ENCODE peak calls at places on chromosomes 5 and 9, in five cellular contexts. One of them, this sample, is unnamed.

GRCh38 chr5:132474881-132475511 is 15.6 kb downstream of the IRF1 start:
- DNase-seq in sigmoid colon: peak; percentile 47
- DNase-seq in ovary: no peak
- DNase-seq in A549: no peak
- DNase-seq in body of pancreas: no peak
- DNase-seq in this sample: no peak

GRCh38 chr5:41253109-41253508 is 39.8 kb upstream of the C6 start:
- DNase-seq in sigmoid colon: no peak
- DNase-seq in ovary: no peak
- DNase-seq in A549: no peak
- DNase-seq in body of pancreas: no peak
- DNase-seq in this sample: no peak

GRCh38 chr5:66684663-66685062 is 88.5 kb downstream of the MAST4 start:
- DNase-seq in sigmoid colon: no peak
- DNase-seq in ovary: no peak
- DNase-seq in A549: no peak
- DNase-seq in body of pancreas: no peak
- DNase-seq in this sample: no peak

GRCh38 chr5:92613546-92613945 is 967.5 kb downstream of the NR2F1-AS1 start:
- DNase-seq in sigmoid colon: no peak
- DNase-seq in ovary: no peak
- DNase-seq in A549: no peak
- DNase-seq in body of pancreas: no peak
- DNase-seq in this sample: no peak

GRCh38 chr5:82046268-82046621 is 74.4 kb downstream of the ATG10 start:
- DNase-seq in sigmoid colon: no peak
- DNase-seq in ovary: no peak
- DNase-seq in A549: no peak
- DNase-seq in body of pancreas: no peak
- DNase-seq in this sample: no peak

GRCh38 chr5:33631786-33632185 is 191.0 kb downstream of the TARS1 start:
- DNase-seq in sigmoid colon: no peak
- DNase-seq in ovary: no peak
- DNase-seq in A549: no peak
- DNase-seq in body of pancreas: no peak
- DNase-seq in this sample: no peak

GRCh38 chr9:85237478-85237877 is 504.3 kb downstream of the AGTPBP1 start:
- DNase-seq in sigmoid colon: no peak
- DNase-seq in ovary: no peak
- DNase-seq in A549: no peak
- DNase-seq in body of pancreas: no peak
- DNase-seq in this sample: no peak

GRCh38 chr5:74507596-74507995 is 132.9 kb downstream of the ENC1 start:
- DNase-seq in sigmoid colon: no peak
- DNase-seq in ovary: no peak
- DNase-seq in A549: no peak
- DNase-seq in body of pancreas: no peak
- DNase-seq in this sample: no peak

GRCh38 chr9:98838155-98838904 is 30.9 kb downstream of the GALNT12 start:
- DNase-seq in sigmoid colon: peak; percentile 78
- DNase-seq in ovary: no peak
- DNase-seq in A549: no peak
- DNase-seq in body of pancreas: no peak
- DNase-seq in this sample: peak; percentile 22

GRCh38 chr5:9425710-9426109 is 120.2 kb downstream of the SEMA5A start:
- DNase-seq in sigmoid colon: no peak
- DNase-seq in ovary: no peak
- DNase-seq in A549: no peak
- DNase-seq in body of pancreas: no peak
- DNase-seq in this sample: no peak

GRCh38 chr9:107707915-107708441 is 218.4 kb upstream of the KLF4 start:
- DNase-seq in sigmoid colon: no peak
- DNase-seq in ovary: no peak
- DNase-seq in A549: peak; percentile 61
- DNase-seq in body of pancreas: no peak
- DNase-seq in this sample: no peak

GRCh38 chr9:89507626-89508025 is 9.7 kb upstream of the SEMA4D start:
- DNase-seq in sigmoid colon: no peak
- DNase-seq in ovary: no peak
- DNase-seq in A549: no peak
- DNase-seq in body of pancreas: no peak
- DNase-seq in this sample: no peak

GRCh38 chr5:109329296-109330252 is 80.2 kb downstream of the PJA2 start:
- DNase-seq in sigmoid colon: no peak
- DNase-seq in ovary: no peak
- DNase-seq in A549: no peak
- DNase-seq in body of pancreas: no peak
- DNase-seq in this sample: no peak

GRCh38 chr5:59272744-59273427 is 620.6 kb downstream of the PDE4D start:
- DNase-seq in sigmoid colon: no peak
- DNase-seq in ovary: no peak
- DNase-seq in A549: peak; percentile 58
- DNase-seq in body of pancreas: no peak
- DNase-seq in this sample: no peak
- H3K4me3 ChIP-seq in sigmoid colon: peak overlapping the region; percentile 47
- H3K4me3 ChIP-seq in ovary: no peak overlapping the region
- H3K4me3 ChIP-seq in A549: peak overlapping the region; percentile 54
- H3K4me3 ChIP-seq in body of pancreas: no peak overlapping the region
- H3K4me3 ChIP-seq in this sample: peak overlapping the region; percentile 35

GRCh38 chr9:16885896-16886295 is 15.4 kb upstream of the BNC2 start:
- DNase-seq in sigmoid colon: no peak
- DNase-seq in ovary: no peak
- DNase-seq in A549: no peak
- DNase-seq in body of pancreas: no peak
- DNase-seq in this sample: no peak

GRCh38 chr9:16884952-16885513 is 14.6 kb upstream of the BNC2 start:
- DNase-seq in sigmoid colon: peak; percentile 79
- DNase-seq in ovary: no peak
- DNase-seq in A549: no peak
- DNase-seq in body of pancreas: no peak
- DNase-seq in this sample: no peak

GRCh38 chr9:16883586-16883985 is 13.1 kb upstream of the BNC2 start:
- DNase-seq in sigmoid colon: no peak
- DNase-seq in ovary: no peak
- DNase-seq in A549: no peak
- DNase-seq in body of pancreas: no peak
- DNase-seq in this sample: no peak

GRCh38 chr9:16888594-16888993 is 18.1 kb upstream of the BNC2 start:
- DNase-seq in sigmoid colon: no peak
- DNase-seq in ovary: no peak
- DNase-seq in A549: no peak
- DNase-seq in body of pancreas: no peak
- DNase-seq in this sample: no peak

GRCh38 chr9:16884373-16884772 is 13.9 kb upstream of the BNC2 start:
- DNase-seq in sigmoid colon: no peak
- DNase-seq in ovary: no peak
- DNase-seq in A549: no peak
- DNase-seq in body of pancreas: no peak
- DNase-seq in this sample: no peak
- H3K27ac ChIP-seq in sigmoid colon: no peak overlapping the region
- H3K27ac ChIP-seq in ovary: no peak overlapping the region
- H3K27ac ChIP-seq in A549: no peak overlapping the region
- H3K27ac ChIP-seq in body of pancreas: no peak overlapping the region
- H3K27ac ChIP-seq in this sample: no peak overlapping the region

DNA sequence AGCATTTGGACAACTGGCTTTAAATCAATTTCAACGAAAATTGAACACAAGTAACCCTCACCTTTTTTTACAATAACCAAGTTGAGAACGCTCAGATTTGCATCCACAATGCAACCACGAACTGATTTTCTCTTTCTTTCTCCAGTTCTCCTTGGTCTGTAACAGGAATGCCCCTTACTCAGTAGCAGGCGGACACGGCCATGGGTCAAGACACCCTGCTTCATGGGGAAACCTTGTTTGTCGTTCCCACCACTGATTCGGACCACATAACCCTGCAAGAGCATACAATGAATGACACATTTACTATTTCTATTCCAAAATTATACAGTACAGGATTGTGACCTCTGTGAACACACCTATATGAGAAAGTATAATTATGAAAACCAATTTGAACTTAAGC is 1.4 kb downstream of the RPS6 start:
- DNase-seq in sigmoid colon: no peak
- DNase-seq in ovary: no peak
- DNase-seq in A549: no peak
- DNase-seq in body of pancreas: no peak
- DNase-seq in this sample: no peak
- H3K4me3 ChIP-seq in sigmoid colon: no peak overlapping the region
- H3K4me3 ChIP-seq in ovary: peak overlapping the region; percentile 55
- H3K4me3 ChIP-seq in A549: peak overlapping the region; percentile 94
- H3K4me3 ChIP-seq in body of pancreas: peak overlapping the region; percentile 64
- H3K4me3 ChIP-seq in this sample: peak overlapping the region; percentile 85

GRCh38 chr9:77981332-77981731 is 50.3 kb downstream of the GNAQ start:
- DNase-seq in sigmoid colon: no peak
- DNase-seq in ovary: no peak
- DNase-seq in A549: peak; percentile 66
- DNase-seq in body of pancreas: peak; percentile 67
- DNase-seq in this sample: peak; percentile 31

GRCh38 chr9:77980622-77981021 is 51.0 kb downstream of the GNAQ start:
- DNase-seq in sigmoid colon: no peak
- DNase-seq in ovary: no peak
- DNase-seq in A549: no peak
- DNase-seq in body of pancreas: no peak
- DNase-seq in this sample: no peak

GRCh38 chr9:77977210-77977611 is 54.4 kb downstream of the GNAQ start:
- DNase-seq in sigmoid colon: peak; percentile 72
- DNase-seq in ovary: peak; percentile 25
- DNase-seq in A549: peak; percentile 71
- DNase-seq in body of pancreas: peak; percentile 64
- DNase-seq in this sample: no peak

GRCh38 chr9:77975023-77975422 is 56.6 kb downstream of the GNAQ start:
- DNase-seq in sigmoid colon: no peak
- DNase-seq in ovary: no peak
- DNase-seq in A549: no peak
- DNase-seq in body of pancreas: no peak
- DNase-seq in this sample: no peak

GRCh38 chr9:77978086-77978781 is 53.4 kb downstream of the GNAQ start:
- DNase-seq in sigmoid colon: no peak
- DNase-seq in ovary: no peak
- DNase-seq in A549: no peak
- DNase-seq in body of pancreas: no peak
- DNase-seq in this sample: no peak
- H3K27ac ChIP-seq in sigmoid colon: no peak overlapping the region
- H3K27ac ChIP-seq in ovary: no peak overlapping the region
- H3K27ac ChIP-seq in A549: no peak overlapping the region
- H3K27ac ChIP-seq in body of pancreas: no peak overlapping the region
- H3K27ac ChIP-seq in this sample: no peak overlapping the region

GRCh38 chr5:141876628-141877477 is 1.4 kb downstream of the PCDH1 start:
- DNase-seq in sigmoid colon: no peak
- DNase-seq in ovary: no peak
- DNase-seq in A549: peak; percentile 17
- DNase-seq in body of pancreas: peak; percentile 67
- DNase-seq in this sample: peak; percentile 51
- H3K4me3 ChIP-seq in sigmoid colon: peak overlapping the region; percentile 40
- H3K4me3 ChIP-seq in ovary: peak overlapping the region; percentile 43
- H3K4me3 ChIP-seq in A549: peak overlapping the region; percentile 64
- H3K4me3 ChIP-seq in body of pancreas: peak overlapping the region; percentile 46
- H3K4me3 ChIP-seq in this sample: peak overlapping the region; percentile 88

DNA sequence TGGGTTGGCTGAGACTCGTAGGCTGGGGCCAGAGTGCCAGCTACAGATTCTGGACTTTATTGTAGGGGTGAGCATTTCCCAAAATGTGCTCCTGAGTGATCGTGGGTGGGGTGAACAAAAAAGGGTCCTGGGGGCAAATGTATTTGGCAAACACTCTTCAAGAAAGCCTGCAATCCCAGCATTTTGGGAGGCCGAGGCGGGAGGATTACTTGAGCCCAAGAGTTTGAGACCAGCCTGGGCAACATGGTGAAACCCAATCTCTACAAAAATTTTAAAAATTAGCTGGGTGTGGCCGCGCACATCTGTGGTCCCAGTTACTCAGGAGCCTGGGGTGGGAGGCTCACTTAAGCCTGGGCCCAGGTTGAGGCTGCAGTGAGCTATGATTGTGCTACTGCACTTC is 55.5 kb upstream of the CDKN2AIPNL start:
- DNase-seq in sigmoid colon: no peak
- DNase-seq in ovary: no peak
- DNase-seq in A549: no peak
- DNase-seq in body of pancreas: no peak
- DNase-seq in this sample: no peak
- H3K27ac ChIP-seq in sigmoid colon: peak overlapping the region; percentile 93
- H3K27ac ChIP-seq in ovary: peak overlapping the region; percentile 18
- H3K27ac ChIP-seq in A549: peak overlapping the region; percentile 100
- H3K27ac ChIP-seq in body of pancreas: peak overlapping the region; percentile 96
- H3K27ac ChIP-seq in this sample: peak overlapping the region; percentile 92

GRCh38 chr9:120555884-120556283 is 24.1 kb downstream of the CDK5RAP2 start:
- DNase-seq in sigmoid colon: no peak
- DNase-seq in ovary: no peak
- DNase-seq in A549: no peak
- DNase-seq in body of pancreas: no peak
- DNase-seq in this sample: no peak
- H3K4me3 ChIP-seq in sigmoid colon: no peak overlapping the region
- H3K4me3 ChIP-seq in ovary: no peak overlapping the region
- H3K4me3 ChIP-seq in A549: no peak overlapping the region
- H3K4me3 ChIP-seq in body of pancreas: no peak overlapping the region
- H3K4me3 ChIP-seq in this sample: no peak overlapping the region

DNA sequence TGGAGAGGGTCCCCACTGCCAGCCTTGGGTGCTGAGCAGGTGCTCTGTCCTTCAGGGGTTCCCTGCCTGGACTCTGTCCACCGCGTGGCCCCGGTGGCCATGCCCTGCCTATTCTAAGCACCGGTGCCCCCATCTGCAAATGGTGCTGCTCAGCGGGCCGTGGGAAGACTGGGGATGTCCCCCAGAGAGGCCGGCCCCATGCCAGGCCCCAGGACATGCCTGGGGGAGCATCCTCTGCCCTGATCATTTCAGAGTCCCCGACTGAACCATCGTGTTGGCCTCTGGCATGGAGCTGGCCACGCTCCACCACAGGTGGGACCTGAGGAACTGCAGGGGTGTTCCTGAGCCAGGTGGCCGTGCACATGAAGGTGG is 64.7 kb downstream of the RXRA start:
- DNase-seq in sigmoid colon: no peak
- DNase-seq in ovary: no peak
- DNase-seq in A549: no peak
- DNase-seq in body of pancreas: no peak
- DNase-seq in this sample: no peak
- H3K27ac ChIP-seq in sigmoid colon: no peak overlapping the region
- H3K27ac ChIP-seq in ovary: no peak overlapping the region
- H3K27ac ChIP-seq in A549: no peak overlapping the region
- H3K27ac ChIP-seq in body of pancreas: no peak overlapping the region
- H3K27ac ChIP-seq in this sample: no peak overlapping the region

DNA sequence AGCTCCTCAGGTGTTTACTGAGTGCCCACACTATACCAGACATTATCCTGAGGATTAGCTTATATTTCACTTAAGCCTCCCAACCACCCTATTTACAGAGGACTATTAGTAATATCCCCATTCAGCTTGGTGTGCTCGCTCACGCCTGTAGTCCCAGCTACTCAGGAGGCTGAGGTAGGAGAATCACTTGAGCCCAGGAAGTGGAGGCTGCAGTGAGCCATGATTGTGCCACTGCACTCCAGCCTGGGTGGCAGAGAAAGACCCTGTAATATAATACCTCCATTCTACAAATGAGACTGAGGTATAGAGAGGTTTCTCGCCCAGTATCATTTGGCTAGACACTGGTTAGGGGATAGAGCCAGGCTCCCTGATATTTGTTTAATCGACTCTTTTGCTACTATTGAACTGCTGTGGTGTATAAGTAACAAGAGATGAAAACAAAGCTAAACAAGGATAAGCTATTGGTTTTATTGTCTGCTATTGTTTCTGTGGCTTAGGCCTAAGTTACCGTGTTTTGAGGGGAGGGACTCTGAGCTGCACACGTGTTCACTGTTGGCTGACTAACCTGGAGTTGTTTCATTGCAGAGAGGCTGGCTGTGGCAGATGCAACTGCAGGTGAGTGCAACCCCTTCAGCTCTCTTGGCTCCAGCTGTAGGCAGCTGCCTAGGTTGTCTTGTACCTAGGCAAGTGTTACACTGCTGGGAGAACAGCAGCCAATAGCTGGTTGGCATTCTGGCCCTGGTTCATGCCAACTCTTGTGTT is 17.8 kb upstream of the MATR3 start:
- DNase-seq in sigmoid colon: no peak
- DNase-seq in ovary: no peak
- DNase-seq in A549: no peak
- DNase-seq in body of pancreas: no peak
- DNase-seq in this sample: peak; percentile 15
- H3K4me3 ChIP-seq in sigmoid colon: no peak overlapping the region
- H3K4me3 ChIP-seq in ovary: no peak overlapping the region
- H3K4me3 ChIP-seq in A549: peak overlapping the region; percentile 80
- H3K4me3 ChIP-seq in body of pancreas: no peak overlapping the region
- H3K4me3 ChIP-seq in this sample: no peak overlapping the region